ENCODE peak calls at places on chromosomes 6 and 20, in four cellular contexts. N is NCI-H82, E is choroid plexus epithelial cell, S is NCI-H1092 treated with DMSO at 0.1 percent for 48 hours. G is an unnamed sample.
A peak's percentile ranks its signal among the peaks of the same experiment; 100 is the strongest.

GRCh38 chr6:131954775-131955107 is 3.6 kb upstream of the CCN2 start:
- DNase-seq in N (no peak), E (peak; percentile 100), S (no peak), G (peak; percentile 96)

GRCh38 chr6:170203212-170203611 is 87.7 kb downstream of the DLL1 start:
- DNase-seq in S (no peak), N (no peak), E (no peak), G (no peak)

GRCh38 chr6:108653864-108654402 is 93.2 kb downstream of the FOXO3 start:
- DNase-seq in E (peak; percentile 84), N (no peak), S (no peak), G (peak; percentile 72)

GRCh38 chr20:34049389-34049788 is 55.7 kb downstream of the RALY start:
- DNase-seq in E (no peak), N (no peak), S (no peak), G (no peak)

GRCh38 chr6:106511274-106512047 is 117.8 kb downstream of the RTN4IP1 start:
- DNase-seq in S (no peak), N (peak; percentile 15), E (no peak), G (peak; percentile 78)

GRCh38 chr6:4660377-4661321 is 115.6 kb upstream of the CDYL start:
- DNase-seq in E (no peak), S (no peak), N (no peak), G (no peak)

GRCh38 chr6:137258170-137258569 is 39.0 kb upstream of the IFNGR1 start:
- DNase-seq in S (no peak), E (peak; percentile 61), N (no peak), G (no peak)

GRCh38 chr20:33444797-33445560 is 1.4 kb upstream of the SNTA1 start:
- DNase-seq in S (no peak), E (peak; percentile 29), N (peak; percentile 49), G (no peak)

GRCh38 chr6:15148356-15149058 is 97.4 kb upstream of the JARID2 start:
- DNase-seq in E (peak; percentile 93), S (no peak), N (peak; percentile 99), G (peak; percentile 72)

GRCh38 chr6:25181923-25182322 is 97.3 kb upstream of the CARMIL1 start:
- DNase-seq in N (no peak), S (no peak), E (no peak), G (no peak)

GRCh38 chr6:168193816-168194701 is 115.0 kb upstream of the FRMD1 start:
- DNase-seq in N (peak; percentile 34), E (no peak), S (no peak), G (no peak)

GRCh38 chr6:37251211-37251610 is 6.4 kb upstream of the TBC1D22B start:
- DNase-seq in E (peak; percentile 66), S (no peak), N (no peak), G (peak; percentile 42)

GRCh38 chr20:46194409-46194808 is 76.3 kb downstream of the CD40 start:
- DNase-seq in E (no peak), S (no peak), N (no peak), G (no peak)

GRCh38 chr6:37367557-37367956 is 13.8 kb downstream of the RNF8 start:
- DNase-seq in S (no peak), N (no peak), E (no peak), G (no peak)

GRCh38 chr6:21190701-21191588 is 402.6 kb upstream of the SOX4 start:
- DNase-seq in S (no peak), E (peak; percentile 8), N (no peak), G (no peak)